ENCODE peak calls at places on chromosomes 11 and 22, in four cellular contexts. One of them, this sample, is unnamed.

GRCh38 chr11:26904114-26904513 is 89.8 kb upstream of the FIBIN start:
- DNase-seq in H1: no peak
- DNase-seq in hepatocyte: no peak
- DNase-seq in Karpas-422: no peak
- DNase-seq in this sample: no peak

GRCh38 chr11:62236187-62236586 is 5.9 kb upstream of the SCGB1D2 start:
- DNase-seq in H1: no peak
- DNase-seq in hepatocyte: no peak
- DNase-seq in Karpas-422: no peak
- DNase-seq in this sample: no peak

GRCh38 chr11:131692151-131692550 is 321.7 kb downstream of the NTM start:
- DNase-seq in H1: no peak
- DNase-seq in hepatocyte: no peak
- DNase-seq in Karpas-422: no peak
- DNase-seq in this sample: peak; percentile 66

GRCh38 chr22:28435271-28435825 is 244.3 kb downstream of the TTC28 start:
- DNase-seq in H1: no peak
- DNase-seq in hepatocyte: no peak
- DNase-seq in Karpas-422: no peak
- DNase-seq in this sample: no peak

GRCh38 chr11:123100378-123101085 is 38.6 kb upstream of the HSPA8 start:
- DNase-seq in H1: no peak
- DNase-seq in hepatocyte: no peak
- DNase-seq in Karpas-422: no peak
- DNase-seq in this sample: peak; percentile 72

GRCh38 chr11:62088331-62088933 is 35.4 kb upstream of the INCENP start:
- DNase-seq in H1: no peak
- DNase-seq in hepatocyte: no peak
- DNase-seq in Karpas-422: no peak
- DNase-seq in this sample: no peak

GRCh38 chr11:69144719-69145365 is 10.9 kb upstream of the SMIM38 start:
- DNase-seq in H1: no peak
- DNase-seq in hepatocyte: no peak
- DNase-seq in Karpas-422: no peak
- DNase-seq in this sample: no peak

GRCh38 chr11:10728779-10729472 is 22.1 kb upstream of the CTR9 start:
- DNase-seq in H1: no peak
- DNase-seq in hepatocyte: peak; percentile 53
- DNase-seq in Karpas-422: no peak
- DNase-seq in this sample: no peak

GRCh38 chr22:40463017-40463631 is 92.7 kb downstream of the SGSM3 start:
- DNase-seq in H1: no peak
- DNase-seq in hepatocyte: no peak
- DNase-seq in Karpas-422: peak; percentile 88
- DNase-seq in this sample: no peak

GRCh38 chr11:15453211-15453715 is 338.5 kb downstream of the INSC start:
- DNase-seq in H1: no peak
- DNase-seq in hepatocyte: no peak
- DNase-seq in Karpas-422: no peak
- DNase-seq in this sample: no peak

GRCh38 chr11:26805001-26805400 is 83.1 kb upstream of the SLC5A12 start:
- DNase-seq in H1: no peak
- DNase-seq in hepatocyte: no peak
- DNase-seq in Karpas-422: no peak
- DNase-seq in this sample: no peak

GRCh38 chr22:37401401-37401859 is 25.8 kb downstream of the ELFN2 start:
- DNase-seq in H1: no peak
- DNase-seq in hepatocyte: peak; percentile 36
- DNase-seq in Karpas-422: no peak
- DNase-seq in this sample: peak; percentile 89

GRCh38 chr22:21775061-21775460 is 39.5 kb upstream of the YPEL1 start:
- DNase-seq in H1: no peak
- DNase-seq in hepatocyte: no peak
- DNase-seq in Karpas-422: no peak
- DNase-seq in this sample: no peak

GRCh38 chr11:71463331-71464211 is 10.6 kb downstream of the NADSYN1 start:
- DNase-seq in H1: no peak
- DNase-seq in hepatocyte: no peak
- DNase-seq in Karpas-422: no peak
- DNase-seq in this sample: no peak

GRCh38 chr22:47328550-47329243 is 566.2 kb downstream of the TBC1D22A start:
- DNase-seq in H1: no peak
- DNase-seq in hepatocyte: no peak
- DNase-seq in Karpas-422: no peak
- DNase-seq in this sample: peak; percentile 94

GRCh38 chr11:48081151-48082010 is 101.0 kb downstream of the PTPRJ start:
- DNase-seq in H1: no peak
- DNase-seq in hepatocyte: no peak
- DNase-seq in Karpas-422: no peak
- DNase-seq in this sample: peak; percentile 88

GRCh38 chr11:17992916-17993315 is 19.9 kb downstream of the SERGEF start:
- DNase-seq in H1: no peak
- DNase-seq in hepatocyte: no peak
- DNase-seq in Karpas-422: no peak
- DNase-seq in this sample: no peak

GRCh38 chr11:6812391-6813005 is 13.0 kb upstream of the OR6A2 start:
- DNase-seq in H1: no peak
- DNase-seq in hepatocyte: peak; percentile 56
- DNase-seq in Karpas-422: peak; percentile 86
- DNase-seq in this sample: peak; percentile 68

GRCh38 chr22:24440718-24441405 is 13.5 kb downstream of the ADORA2A start:
- DNase-seq in H1: no peak
- DNase-seq in hepatocyte: no peak
- DNase-seq in Karpas-422: no peak
- DNase-seq in this sample: peak; percentile 79

GRCh38 chr11:132844956-132845355 is 687.3 kb downstream of the OPCML start:
- DNase-seq in H1: no peak
- DNase-seq in hepatocyte: peak; percentile 32
- DNase-seq in Karpas-422: no peak
- DNase-seq in this sample: peak; percentile 76

GRCh38 chr11:96319901-96320656 is 22.9 kb downstream of the MAML2 start:
- DNase-seq in H1: no peak
- DNase-seq in hepatocyte: no peak
- DNase-seq in Karpas-422: no peak
- DNase-seq in this sample: no peak

GRCh38 chr11:46299425-46300067 is 22.1 kb downstream of the CREB3L1 start:
- DNase-seq in H1: no peak
- DNase-seq in hepatocyte: no peak
- DNase-seq in Karpas-422: no peak
- DNase-seq in this sample: peak; percentile 91

GRCh38 chr22:46068908-46069481 is 81.3 kb upstream of the PPARA start:
- DNase-seq in H1: no peak
- DNase-seq in hepatocyte: no peak
- DNase-seq in Karpas-422: no peak
- DNase-seq in this sample: peak; percentile 91

GRCh38 chr11:126452256-126452655 is 96.8 kb downstream of the ST3GAL4 start:
- DNase-seq in H1: no peak
- DNase-seq in hepatocyte: no peak
- DNase-seq in Karpas-422: no peak
- DNase-seq in this sample: no peak

GRCh38 chr22:20131593-20131855 is at the start of gene ZDHHC8:
- DNase-seq in H1: no peak
- DNase-seq in hepatocyte: peak; percentile 56
- DNase-seq in Karpas-422: peak; percentile 67
- DNase-seq in this sample: peak; percentile 94

GRCh38 chr22:37485714-37486223 is 415 bp downstream of the MFNG start:
- DNase-seq in H1: no peak
- DNase-seq in hepatocyte: no peak
- DNase-seq in Karpas-422: peak; percentile 68
- DNase-seq in this sample: peak; percentile 62

GRCh38 chr22:50561401-50562074 is 1.2 kb downstream of the SYCE3 start:
- DNase-seq in H1: no peak
- DNase-seq in hepatocyte: no peak
- DNase-seq in Karpas-422: no peak
- DNase-seq in this sample: peak; percentile 85

GRCh38 chr11:69240332-69241074 is 53.5 kb upstream of the MYEOV start:
- DNase-seq in H1: no peak
- DNase-seq in hepatocyte: peak; percentile 40
- DNase-seq in Karpas-422: peak; percentile 63
- DNase-seq in this sample: peak; percentile 72

GRCh38 chr22:46587492-46588278 is 32.5 kb upstream of the GRAMD4 start:
- DNase-seq in H1: no peak
- DNase-seq in hepatocyte: peak; percentile 5
- DNase-seq in Karpas-422: peak; percentile 94
- DNase-seq in this sample: peak; percentile 85

GRCh38 chr11:18721576-18722292 is 4.3 kb downstream of the IGSF22 start:
- DNase-seq in H1: no peak
- DNase-seq in hepatocyte: peak; percentile 61
- DNase-seq in Karpas-422: peak; percentile 79
- DNase-seq in this sample: peak; percentile 94

GRCh38 chr22:27115816-27116256 is 458.4 kb downstream of the MIAT start:
- DNase-seq in H1: no peak
- DNase-seq in hepatocyte: peak; percentile 67
- DNase-seq in Karpas-422: no peak
- DNase-seq in this sample: no peak

GRCh38 chr22:27116295-27116694 is 458.9 kb downstream of the MIAT start:
- DNase-seq in H1: no peak
- DNase-seq in hepatocyte: no peak
- DNase-seq in Karpas-422: no peak
- DNase-seq in this sample: no peak

GRCh38 chr22:27122561-27122960 is 465.2 kb downstream of the MIAT start:
- DNase-seq in H1: no peak
- DNase-seq in hepatocyte: no peak
- DNase-seq in Karpas-422: no peak
- DNase-seq in this sample: no peak

GRCh38 chr22:27123880-27124279 is 466.5 kb downstream of the MIAT start:
- DNase-seq in H1: no peak
- DNase-seq in hepatocyte: no peak
- DNase-seq in Karpas-422: no peak
- DNase-seq in this sample: no peak

DNA sequence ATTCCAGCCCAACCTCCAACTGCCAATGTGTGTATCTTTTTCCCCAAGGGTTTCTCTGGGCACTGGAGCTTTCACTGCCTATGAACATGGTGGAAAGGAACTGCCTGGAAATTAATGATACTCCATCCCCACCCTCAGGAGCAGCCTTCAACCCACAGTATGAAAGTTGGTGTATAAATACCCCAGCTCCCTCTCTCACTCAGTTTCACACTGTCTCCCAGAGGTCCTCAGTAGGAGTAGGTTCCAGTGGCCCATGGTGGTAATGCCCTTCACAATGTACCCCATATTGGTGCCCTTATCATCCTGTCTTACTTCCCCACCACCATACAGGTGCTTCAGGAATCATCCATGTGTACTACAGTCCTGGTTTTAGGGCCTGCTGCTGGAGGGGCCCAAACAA is 462.6 kb downstream of the MIAT start:
- DNase-seq in H1: no peak
- DNase-seq in hepatocyte: no peak
- DNase-seq in Karpas-422: no peak
- DNase-seq in this sample: no peak
- H3K4me1 ChIP-seq in H1: no peaks in the 10 kb centered on the region
- H3K4me1 ChIP-seq in hepatocyte: peaks cover 4% of the 10 kb centered on the region
- H3K4me1 ChIP-seq in Karpas-422: peaks cover 7% of the 10 kb centered on the region
- H3K4me1 ChIP-seq in this sample: peaks cover 11% of the 10 kb centered on the region

GRCh38 chr11:43933608-43934358 is 8.7 kb upstream of the C11orf96 start:
- DNase-seq in H1: no peak
- DNase-seq in hepatocyte: no peak
- DNase-seq in Karpas-422: no peak
- DNase-seq in this sample: peak; percentile 76
- H3K4me3 ChIP-seq in H1: no peak overlapping the region
- H3K4me3 ChIP-seq in hepatocyte: no peak overlapping the region
- H3K4me3 ChIP-seq in Karpas-422: no peak overlapping the region
- H3K4me3 ChIP-seq in this sample: peak overlapping the region; percentile 57

DNA sequence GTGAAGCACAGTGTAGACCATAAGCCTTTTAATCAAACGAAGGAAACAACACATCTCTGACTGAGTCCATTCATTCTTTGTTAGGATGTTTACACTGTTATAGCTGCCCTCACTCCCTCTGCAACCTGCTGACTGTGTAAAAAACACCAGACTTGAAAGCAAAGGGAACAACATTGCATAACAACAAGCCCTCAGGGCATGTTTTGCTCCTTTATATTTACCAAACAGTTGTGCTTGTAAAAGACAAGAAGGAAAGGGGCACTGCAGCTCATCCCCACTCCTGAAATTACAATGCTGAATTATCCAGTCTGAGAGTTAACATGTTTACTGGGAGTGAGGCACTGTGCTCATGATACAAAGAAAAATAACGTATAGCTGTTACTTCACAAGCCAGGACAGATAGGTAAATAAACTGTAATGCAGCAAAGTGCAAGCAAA is 46.4 kb downstream of the RAB30 start:
- DNase-seq in H1: no peak
- DNase-seq in hepatocyte: peak; percentile 50
- DNase-seq in Karpas-422: no peak
- DNase-seq in this sample: no peak
- H3K79me2 ChIP-seq in H1: no peaks in the 10 kb centered on the region
- H3K79me2 ChIP-seq in hepatocyte: peaks cover 19% of the 10 kb centered on the region
- H3K79me2 ChIP-seq in Karpas-422: peaks cover 98% of the 10 kb centered on the region
- H3K79me2 ChIP-seq in this sample: peaks cover 86% of the 10 kb centered on the region

DNA sequence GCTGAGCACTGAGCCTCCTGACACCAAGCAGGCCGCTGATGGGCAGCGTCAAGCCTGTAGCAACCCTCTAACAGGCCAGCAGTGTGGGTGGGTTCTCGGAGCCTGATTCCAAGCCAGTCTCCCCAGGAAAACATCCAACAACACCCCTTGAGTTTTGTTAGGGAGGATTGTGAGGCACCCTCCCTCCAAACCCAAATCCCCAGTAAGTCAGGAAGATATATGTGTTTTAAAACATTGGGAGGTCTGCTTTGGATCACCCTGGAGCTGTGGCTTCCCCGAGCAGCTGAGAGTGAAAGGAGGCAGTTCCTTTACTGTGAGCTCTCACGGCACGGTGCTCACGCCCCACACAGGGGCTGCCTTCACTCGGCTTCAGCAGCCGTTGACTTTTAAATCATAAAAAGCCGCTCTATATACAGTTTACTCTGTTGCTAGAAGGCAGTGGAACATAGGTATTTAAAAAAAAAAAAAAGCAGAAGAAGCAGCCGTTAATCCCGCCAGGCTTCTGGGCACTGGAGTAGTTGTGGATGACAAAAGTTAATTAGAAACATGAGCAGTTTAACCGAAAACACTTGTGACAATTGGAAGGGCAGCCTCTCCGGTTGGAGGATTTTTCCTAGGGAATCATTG is 218.6 kb downstream of the NAV2 start:
- DNase-seq in H1: no peak
- DNase-seq in hepatocyte: peak; percentile 74
- DNase-seq in Karpas-422: no peak
- DNase-seq in this sample: no peak
- H3K4me1 ChIP-seq in H1: peaks cover 5% of the 10 kb centered on the region
- H3K4me1 ChIP-seq in hepatocyte: peaks cover 25% of the 10 kb centered on the region
- H3K4me1 ChIP-seq in Karpas-422: no peaks in the 10 kb centered on the region
- H3K4me1 ChIP-seq in this sample: peaks cover 54% of the 10 kb centered on the region

GRCh38 chr11:2151500-2152257 is 9.3 kb downstream of the INS start:
- DNase-seq in H1: no peak
- DNase-seq in hepatocyte: peak; percentile 94
- DNase-seq in Karpas-422: peak; percentile 92
- DNase-seq in this sample: peak; percentile 98
- H3K4me3 ChIP-seq in H1: peak overlapping the region; percentile 33
- H3K4me3 ChIP-seq in hepatocyte: no peak overlapping the region
- H3K4me3 ChIP-seq in Karpas-422: no peak overlapping the region
- H3K4me3 ChIP-seq in this sample: no peak overlapping the region

DNA sequence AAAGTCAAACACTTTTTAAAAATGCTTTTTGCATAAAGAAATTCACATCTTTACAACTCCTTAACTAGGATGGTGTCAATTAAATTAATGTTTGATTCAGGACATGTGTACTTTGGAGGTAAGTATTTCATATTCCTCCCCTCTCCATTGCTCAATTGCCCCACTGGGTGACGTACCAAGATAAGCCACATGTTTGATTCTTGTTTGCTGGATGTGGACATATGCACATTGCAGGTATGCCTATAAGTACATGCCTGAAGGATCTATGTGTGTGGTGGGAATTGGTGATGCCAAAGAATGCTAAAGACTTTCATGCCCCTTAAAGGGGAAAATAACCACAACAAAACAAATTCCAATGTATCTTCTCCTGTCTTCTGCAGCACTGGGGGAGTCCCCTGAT is 5.8 kb downstream of the CD44 start:
- DNase-seq in H1: no peak
- DNase-seq in hepatocyte: no peak
- DNase-seq in Karpas-422: no peak
- DNase-seq in this sample: no peak
- H3K79me2 ChIP-seq in H1: no peaks in the 10 kb centered on the region
- H3K79me2 ChIP-seq in hepatocyte: no peaks in the 10 kb centered on the region
- H3K79me2 ChIP-seq in Karpas-422: no peaks in the 10 kb centered on the region
- H3K79me2 ChIP-seq in this sample: peaks cover 97% of the 10 kb centered on the region

This sample was measured in osteoblast.